ENCODE peak calls at places on chromosomes 1 and 21, in six cellular contexts. A is pancreas, D is HepG2, R is fibroblast of the aortic adventitia, C is dorsolateral prefrontal cortex, N is progenitor cell of endocrine pancreas. K is an unnamed sample.

GRCh38 chr1:2152914-2153313 is 41.7 kb downstream of the FAAP20 start:
- DNase-seq in C (peak), R (no peak), D (no peak), N (no peak), A (no peak), K (no peak)

GRCh38 chr1:32316906-32317282 is 19.1 kb downstream of the MARCKSL1 start:
- DNase-seq in A (no peak), C (no peak), D (no peak), R (no peak), N (no peak), K (no peak)

GRCh38 chr21:45505416-45506021 is 36.7 kb downstream of the SLC19A1 start:
- DNase-seq in A (no peak), N (no peak), C (no peak), D (no peak), R (no peak), K (no peak)

GRCh38 chr1:164571333-164571732 is 12.3 kb downstream of the PBX1 start:
- DNase-seq in C (no peak), R (no peak), D (no peak), N (no peak), A (no peak), K (no peak)

GRCh38 chr1:16072616-16073484 is 601 bp downstream of the FAM131C start:
- DNase-seq in R (no peak), D (no peak), C (no peak), N (no peak), A (no peak), K (no peak)

GRCh38 chr21:34521561-34521960 is 9.6 kb upstream of the KCNE1 start:
- DNase-seq in R (no peak), A (no peak), C (no peak), D (peak), N (no peak), K (no peak)

GRCh38 chr1:93888900-93889299 is 9.9 kb upstream of the DNTTIP2 start:
- DNase-seq in R (no peak), N (no peak), A (no peak), C (no peak), D (no peak), K (no peak)

GRCh38 chr1:175530167-175530566 is 213.2 kb downstream of the TNR start:
- DNase-seq in D (no peak), C (peak), A (no peak), R (no peak), N (no peak), K (no peak)

GRCh38 chr1:58571616-58572015 is 5.4 kb downstream of the TACSTD2 start:
- DNase-seq in R (no peak), N (no peak), C (no peak), D (no peak), A (no peak), K (no peak)

GRCh38 chr1:197774691-197775281 is 494 bp downstream of the DENND1B start:
- DNase-seq in A (peak), D (peak), R (peak), N (peak), C (no peak), K (peak)

GRCh38 chr1:94296018-94296417 is 58.6 kb upstream of the ARHGAP29 start:
- DNase-seq in R (peak), D (no peak), C (no peak), N (no peak), A (no peak), K (no peak)

GRCh38 chr1:59739111-59739510 is 75.6 kb upstream of the HOOK1 start:
- DNase-seq in R (no peak), C (no peak), D (no peak), N (no peak), A (no peak), K (no peak)

GRCh38 chr1:185528084-185528656 is 206.0 kb upstream of the HMCN1 start:
- DNase-seq in R (no peak), C (no peak), A (no peak), N (no peak), D (no peak), K (no peak)

GRCh38 chr1:149849947-149850360 is 49.4 kb upstream of the BOLA1 start:
- DNase-seq in C (no peak), R (peak), D (no peak), N (no peak), A (no peak), K (no peak)

GRCh38 chr21:36430841-36431240 is 45.6 kb downstream of the CHAF1B start:
- DNase-seq in A (no peak), R (peak), C (no peak), D (no peak), N (no peak), K (no peak)

GRCh38 chr1:115258302-115258866 is 79.7 kb downstream of the NGF start:
- DNase-seq in R (peak), C (no peak), A (no peak), N (no peak), D (no peak), K (no peak)

GRCh38 chr1:210089848-210090247 is 142.7 kb upstream of the SERTAD4 start:
- DNase-seq in C (no peak), D (no peak), A (no peak), R (peak), N (no peak), K (no peak)

GRCh38 chr1:16371725-16372124 is 4.7 kb downstream of the SZRD1 start:
- DNase-seq in N (no peak), A (no peak), C (no peak), R (peak), D (no peak), K (no peak)

GRCh38 chr1:215181518-215181917 is 99.0 kb downstream of the KCNK2 start:
- DNase-seq in D (peak), R (no peak), C (no peak), A (no peak), N (no peak), K (no peak)

GRCh38 chr1:51331206-51332100 is 1.1 kb upstream of the TTC39A start:
- DNase-seq in D (peak), C (peak), R (peak), N (no peak), A (peak), K (peak)

GRCh38 chr1:168734271-168734670 is 5.3 kb upstream of the DPT start:
- DNase-seq in C (no peak), A (no peak), D (no peak), R (no peak), N (no peak), K (no peak)

GRCh38 chr1:31791131-31791858 is 24.5 kb downstream of the SPOCD1 start:
- DNase-seq in A (no peak), D (no peak), R (no peak), C (peak), N (no peak), K (no peak)

GRCh38 chr1:234882898-234883297 is 245.7 kb downstream of the TOMM20 start:
- DNase-seq in C (no peak), D (no peak), A (no peak), R (no peak), N (no peak), K (no peak)

GRCh38 chr1:175976865-175977642 is 230.0 kb downstream of the COP1 start:
- DNase-seq in D (no peak), R (peak), N (no peak), A (no peak), C (no peak), K (no peak)

GRCh38 chr1:189567890-189568289 is 909.8 kb downstream of the BRINP3 start:
- DNase-seq in A (no peak), C (no peak), N (no peak), D (no peak), R (no peak), K (no peak)

GRCh38 chr21:37746849-37747248 is 169.4 kb downstream of the KCNJ6 start:
- DNase-seq in R (no peak), C (no peak), D (no peak), A (no peak), N (no peak), K (no peak)
- TF ChIP-seq CTCF in R (peak), C (no peak), D (no peak), A (no peak), N (peak), K (no peak)

GRCh38 chr1:226201029-226201593 is 14.6 kb upstream of the ACBD3 start:
- DNase-seq in A (no peak), D (no peak), C (no peak), R (peak), N (no peak), K (peak)
- TF ChIP-seq CTCF in A (no peak), D (peak), C (no peak), R (peak), N (peak), K (peak)

DNA sequence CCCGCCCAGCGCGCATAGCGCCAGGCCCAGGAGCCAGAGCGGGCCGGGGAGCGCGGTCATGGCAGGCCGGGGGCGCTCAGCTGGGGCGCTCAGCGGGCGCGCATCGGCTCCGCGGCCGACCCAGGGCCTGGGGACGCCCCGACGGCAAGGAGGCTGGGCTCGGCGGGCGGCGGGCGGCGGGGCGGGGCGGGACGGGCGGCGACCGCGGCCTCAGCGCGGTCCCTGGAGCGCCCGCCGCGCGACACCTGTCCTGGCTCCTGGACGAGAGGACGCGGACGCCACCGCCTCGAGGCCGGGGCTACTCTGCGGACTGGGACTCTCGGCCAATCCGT is 273 bp downstream of the BMP8B start:
- DNase-seq in D (no peak), C (no peak), R (no peak), N (no peak), A (no peak), K (no peak)
- TF ChIP-seq CTCF in D (no peak), C (no peak), R (no peak), N (no peak), A (no peak), K (no peak)

DNA sequence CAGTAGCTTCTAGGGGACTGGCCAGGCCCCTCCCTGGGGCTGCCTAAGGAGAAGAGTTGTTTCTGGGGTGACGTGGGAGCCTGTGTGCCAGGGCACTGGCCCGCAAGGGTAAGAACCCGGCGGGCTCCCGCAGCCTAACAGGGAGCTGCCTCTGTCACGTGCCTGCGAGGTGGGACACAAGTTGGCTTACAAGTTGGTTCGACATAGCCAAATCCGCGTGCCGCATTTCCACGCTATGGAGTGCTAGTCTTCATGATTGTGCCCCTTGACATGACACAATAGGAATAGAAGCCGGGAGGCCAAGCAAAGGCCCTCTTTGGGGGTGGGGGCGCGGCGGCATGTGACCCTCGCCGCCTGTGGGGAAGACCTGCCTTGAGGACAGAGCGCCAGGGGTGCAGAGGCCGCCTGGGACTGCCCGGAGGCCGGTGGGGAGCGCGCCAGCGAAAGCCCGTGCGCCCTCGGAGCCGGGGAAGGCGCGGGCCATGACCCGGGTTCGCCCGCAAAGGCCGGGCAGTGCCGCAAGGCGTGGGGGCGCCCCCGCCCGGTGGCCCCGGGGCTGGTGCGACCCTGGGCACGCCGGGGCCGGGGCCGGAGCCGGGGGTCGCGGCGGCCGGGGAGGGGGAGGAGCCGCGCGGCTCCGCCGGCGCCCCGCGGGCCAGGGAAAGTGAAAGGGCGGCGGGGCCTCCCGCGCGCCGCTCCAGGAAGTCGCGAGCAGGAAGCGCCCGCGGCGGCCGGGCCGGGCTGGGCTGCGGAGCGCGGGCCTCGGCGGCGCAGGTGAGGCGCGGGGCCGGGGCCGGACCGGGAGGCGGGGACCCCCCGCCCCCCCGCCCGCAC is at the start of gene SLC37A1:
- DNase-seq in C (no peak), N (peak), D (no peak), A (no peak), R (no peak), K (peak)
- TF ChIP-seq CTCF in C (no peak), N (peak), D (no peak), A (no peak), R (no peak), K (peak)

GRCh38 chr21:33478858-33479678 is 706 bp downstream of the TMEM50B start:
- DNase-seq in N (peak), R (peak), A (peak), C (peak), D (peak), K (peak)
- TF ChIP-seq CTCF in N (no peak), R (no peak), A (no peak), C (no peak), D (peak), K (no peak)

DNA sequence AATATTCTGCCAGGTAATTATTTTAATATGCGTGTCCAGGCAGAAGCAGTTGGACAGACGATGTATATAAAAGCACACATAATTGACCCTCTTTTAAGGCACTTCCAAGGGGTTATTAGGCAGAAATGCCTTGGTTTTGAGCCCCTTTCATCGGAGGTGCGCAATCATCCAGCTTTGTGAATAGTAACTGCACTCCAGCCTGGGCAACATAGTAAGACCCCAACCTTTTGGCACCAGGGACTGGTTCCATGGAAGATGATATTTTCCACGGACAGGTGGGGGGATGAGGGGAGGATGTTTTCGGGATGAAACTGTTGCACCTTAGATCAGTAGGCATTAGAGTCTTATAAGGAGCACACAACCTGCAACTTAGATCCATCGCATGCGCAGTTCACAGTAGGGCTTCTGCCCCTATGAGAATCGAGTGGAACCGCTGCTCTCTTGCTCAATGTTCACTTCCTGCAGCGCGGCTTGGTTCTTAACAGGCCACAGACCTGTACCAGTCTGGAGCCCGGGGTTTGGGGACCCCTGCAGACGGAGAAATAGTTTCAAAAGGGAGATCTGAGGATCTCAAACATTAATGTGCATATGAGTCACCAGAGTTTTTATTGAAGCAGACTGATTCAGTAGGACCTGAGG is 1.8 kb upstream of the MCOLN2 start:
- DNase-seq in N (no peak), A (no peak), C (no peak), D (no peak), R (no peak), K (peak)
- TF ChIP-seq CTCF in N (no peak), A (no peak), C (no peak), D (no peak), R (no peak), K (no peak)

K was measured in GM13976.